ENCODE peak calls at places on chromosomes 16 and 17, in seven cellular contexts. I, S, W, A, F, R and X are unnamed samples.
A peak's percentile ranks its signal among the peaks of the same experiment; 100 is the strongest.

GRCh38 chr16:66271074-66272060 is 95.1 kb upstream of the CDH5 start:
- DNase-seq in I (no peak), S (no peak), W (peak; percentile 31), A (no peak), F (no peak), R (no peak), X (no peak)

GRCh38 chr16:19393226-19394074 is 24.2 kb upstream of the TMC5 start:
- DNase-seq in I (no peak), S (no peak), W (peak; percentile 27), A (no peak), F (no peak), R (peak; percentile 71), X (no peak)

GRCh38 chr17:8360751-8361150 is 15.8 kb downstream of the KRABD2 start:
- DNase-seq in I (no peak), S (no peak), W (no peak), A (no peak), F (no peak), R (no peak), X (no peak)

GRCh38 chr17:47687748-47688147 is 6.2 kb upstream of the TBKBP1 start:
- DNase-seq in I (no peak), S (peak; percentile 28), W (peak; percentile 52), A (no peak), F (no peak), R (no peak), X (peak; percentile 42)

GRCh38 chr16:81429045-81429521 is 15.5 kb upstream of the CMIP start:
- DNase-seq in I (no peak), S (no peak), W (no peak), A (no peak), F (no peak), R (no peak), X (no peak)

GRCh38 chr17:58317421-58318064 is 11.1 kb downstream of the TSPOAP1 start:
- DNase-seq in I (peak; percentile 92), S (no peak), W (peak; percentile 57), A (peak; percentile 61), F (no peak), R (no peak), X (no peak)

GRCh38 chr17:74840989-74841666 is 18.6 kb downstream of the GRIN2C start:
- DNase-seq in I (no peak), S (peak; percentile 31), W (peak; percentile 40), A (no peak), F (peak; percentile 59), R (peak; percentile 45), X (peak; percentile 86)

GRCh38 chr16:69465083-69465721 is 40.8 kb downstream of the CYB5B start:
- DNase-seq in I (no peak), S (no peak), W (no peak), A (peak; percentile 9), F (peak; percentile 21), R (no peak), X (no peak)

GRCh38 chr17:50182783-50183438 is 17.1 kb downstream of the SGCA start:
- DNase-seq in I (no peak), S (no peak), W (peak; percentile 43), A (no peak), F (no peak), R (no peak), X (no peak)

GRCh38 chr16:88810166-88810867 is 1.4 kb downstream of the APRT start:
- DNase-seq in I (no peak), S (no peak), W (no peak), A (no peak), F (no peak), R (no peak), X (no peak)

GRCh38 chr17:17093764-17094163 is 51.5 kb downstream of the MPRIP start:
- DNase-seq in I (no peak), S (no peak), W (no peak), A (no peak), F (no peak), R (no peak), X (no peak)

GRCh38 chr16:87855852-87856715 is 13.2 kb downstream of the SLC7A5 start:
- DNase-seq in I (no peak), S (peak; percentile 66), W (peak; percentile 17), A (no peak), F (peak; percentile 36), R (no peak), X (peak; percentile 44)

GRCh38 chr16:86930663-86931062 is 352.3 kb downstream of the FOXL1 start:
- DNase-seq in I (no peak), S (no peak), W (no peak), A (no peak), F (no peak), R (no peak), X (no peak)

GRCh38 chr16:88419790-88420189 is 33.3 kb upstream of the ZFPM1 start:
- DNase-seq in I (no peak), S (no peak), W (no peak), A (no peak), F (no peak), R (no peak), X (no peak)

GRCh38 chr17:77468897-77469296 is 328.1 kb downstream of the SEC14L1 start:
- DNase-seq in I (no peak), S (no peak), W (no peak), A (no peak), F (no peak), R (no peak), X (no peak)

GRCh38 chr17:38605230-38605851 is 411 bp downstream of the SRCIN1 start:
- DNase-seq in I (peak; percentile 54), S (no peak), W (no peak), A (no peak), F (no peak), R (no peak), X (no peak)

GRCh38 chr17:9290226-9290613 is 268.9 kb downstream of the NTN1 start:
- DNase-seq in I (no peak), S (no peak), W (no peak), A (no peak), F (no peak), R (no peak), X (no peak)

GRCh38 chr17:39722965-39723848 is 7.1 kb downstream of the MIEN1 start:
- DNase-seq in I (peak; percentile 41), S (no peak), W (no peak), A (no peak), F (no peak), R (no peak), X (no peak)

GRCh38 chr16:13919330-13919682 is 648 bp upstream of the ERCC4 start:
- DNase-seq in I (peak; percentile 40), S (no peak), W (peak; percentile 53), A (no peak), F (no peak), R (no peak), X (no peak)

GRCh38 chr17:34366051-34366450 is 3.0 kb upstream of the CCL1 start:
- DNase-seq in I (no peak), S (no peak), W (no peak), A (no peak), F (no peak), R (peak; percentile 28), X (no peak)

GRCh38 chr17:74542727-74543383 is 3.1 kb downstream of the CD300C start:
- DNase-seq in I (no peak), S (no peak), W (no peak), A (no peak), F (no peak), R (no peak), X (no peak)

GRCh38 chr16:12178251-12178990 is 201.9 kb downstream of the SNX29 start:
- DNase-seq in I (no peak), S (peak; percentile 18), W (peak; percentile 72), A (no peak), F (no peak), R (peak; percentile 44), X (no peak)

GRCh38 chr17:30104575-30105339 is 11.9 kb upstream of the NSRP1 start:
- DNase-seq in I (peak; percentile 81), S (peak; percentile 51), W (peak; percentile 83), A (peak; percentile 53), F (peak; percentile 76), R (peak; percentile 82), X (peak; percentile 74)

GRCh38 chr16:88764913-88765349 is 20.1 kb downstream of the PIEZO1 start:
- DNase-seq in I (no peak), S (no peak), W (no peak), A (no peak), F (no peak), R (peak; percentile 83), X (no peak)